ENCODE peak calls at places on chromosomes 2 and 18, in ten cellular contexts. X is heart left ventricle; F is tibial artery; R is C1 segment of cervical spinal cord; L is HFFc6; E is GM10248; G is stimulated activated CD8-positive, alpha-beta memory T cell treated with anti-CD3 and anti-CD28 coated beads, Interleukin-7, amount 100 ng/mL, for 24 hours; W is dorsolateral prefrontal cortex; C is Peyer's patch; T is upper lobe of right lung. H is an unnamed sample.

GRCh38 chr2:158004131-158004530 is 97.5 kb upstream of the UPP2 start:
- DNase-seq in L (peak; percentile 25), F (no peak), T (no peak), E (no peak), R (no peak), X (no peak), W (no peak), G (no peak), C (no peak), H (no peak)

GRCh38 chr2:53886406-53887280 is 26.9 kb upstream of the GPR75 start:
- DNase-seq in X (no peak), R (no peak), W (no peak), F (no peak), E (no peak), G (no peak), C (no peak), T (no peak), L (no peak), H (no peak)

GRCh38 chr2:178257127-178257526 is 62.8 kb downstream of the OSBPL6 start:
- DNase-seq in F (no peak), E (no peak), G (no peak), R (no peak), X (no peak), C (no peak), L (no peak), W (no peak), T (no peak), H (no peak)

GRCh38 chr2:937530-937929 is 13.1 kb upstream of the SNTG2 start:
- DNase-seq in C (no peak), F (no peak), L (no peak), X (no peak), E (no peak), G (no peak), W (no peak), T (peak; percentile 43), R (no peak), H (no peak)

GRCh38 chr2:111169268-111169667 is 48.6 kb downstream of the BCL2L11 start:
- DNase-seq in W (no peak), C (no peak), L (no peak), G (no peak), R (no peak), X (no peak), F (no peak), E (no peak), T (no peak), H (no peak)

GRCh38 chr2:46462936-46463335 is 16.4 kb upstream of the TMEM247 start:
- DNase-seq in E (no peak), L (no peak), R (no peak), F (no peak), W (no peak), T (no peak), C (no peak), X (no peak), G (no peak), H (no peak)

GRCh38 chr18:58284699-58285490 is 240.9 kb downstream of the NEDD4L start:
- DNase-seq in X (no peak), T (no peak), R (no peak), W (no peak), G (no peak), F (no peak), C (no peak), E (no peak), L (no peak), H (peak; percentile 45)

GRCh38 chr2:156319811-156320490 is 12.6 kb downstream of the NR4A2 start:
- DNase-seq in E (no peak), C (no peak), G (no peak), F (peak; percentile 90), R (no peak), L (no peak), T (peak; percentile 82), X (peak; percentile 77), W (no peak), H (peak; percentile 82)

GRCh38 chr18:5772271-5772670 is 123.1 kb downstream of the TMEM200C start:
- DNase-seq in G (no peak), X (no peak), E (no peak), C (no peak), R (no peak), W (no peak), L (no peak), T (no peak), F (no peak), H (no peak)

GRCh38 chr2:109385506-109385905 is 228.3 kb downstream of the SEPTIN10 start:
- DNase-seq in G (no peak), L (no peak), F (peak; percentile 41), C (no peak), R (no peak), X (no peak), W (no peak), T (peak; percentile 15), E (no peak), H (no peak)

GRCh38 chr2:46510596-46511177 is 31.3 kb downstream of the TMEM247 start:
- DNase-seq in X (no peak), G (no peak), W (no peak), T (no peak), F (no peak), R (no peak), L (no peak), C (no peak), E (no peak), H (no peak)

GRCh38 chr18:49797995-49798394 is 15.3 kb downstream of the ACAA2 start:
- DNase-seq in X (no peak), G (no peak), F (no peak), R (no peak), T (no peak), C (no peak), L (no peak), W (no peak), E (no peak), H (no peak)

GRCh38 chr2:119820275-119820674 is 60.6 kb downstream of the PTPN4 start:
- DNase-seq in L (peak; percentile 25), C (no peak), F (no peak), T (no peak), R (no peak), X (peak; percentile 55), W (no peak), G (no peak), E (no peak), H (no peak)

GRCh38 chr2:85429924-85430289 is 11.4 kb downstream of the SH2D6 start:
- DNase-seq in E (no peak), R (no peak), G (no peak), C (no peak), F (peak; percentile 64), L (no peak), W (no peak), X (no peak), T (no peak), H (no peak)

GRCh38 chr2:73982140-73982617 is 2.5 kb upstream of the TET3 start:
- DNase-seq in T (no peak), R (no peak), F (peak; percentile 77), C (no peak), W (no peak), E (no peak), X (no peak), L (no peak), G (no peak), H (no peak)

GRCh38 chr2:127422631-127423475 is 4.6 kb downstream of the PROC start:
- DNase-seq in T (peak; percentile 67), R (no peak), C (peak; percentile 70), X (no peak), F (no peak), W (no peak), L (no peak), E (no peak), G (no peak), H (no peak)

GRCh38 chr2:133431289-133431688 is 137.0 kb downstream of the NCKAP5 start:
- DNase-seq in C (no peak), G (no peak), W (no peak), X (no peak), R (no peak), T (no peak), L (no peak), E (no peak), F (no peak), H (no peak)

GRCh38 chr18:68740966-68741365 is 26.1 kb upstream of the TMX3 start:
- DNase-seq in T (no peak), W (no peak), C (no peak), L (no peak), R (no peak), E (no peak), F (no peak), G (no peak), X (no peak), H (no peak)